ENCODE peak calls at places on chromosome 14, in four cellular contexts. One of them, this sample, is unnamed.

GRCh38 chr14:64709126-64709525 is 4.9 kb downstream of the PLEKHG3 start:
- DNase-seq in HL-60: no peak
- DNase-seq in progenitor cell of endocrine pancreas: no peak
- DNase-seq in lower leg skin: peak; percentile 74
- DNase-seq in this sample: no peak

GRCh38 chr14:34699873-34700621 is 14.3 kb downstream of the CFL2 start:
- DNase-seq in HL-60: no peak
- DNase-seq in progenitor cell of endocrine pancreas: no peak
- DNase-seq in lower leg skin: no peak
- DNase-seq in this sample: no peak

GRCh38 chr14:96117101-96117897 is 78.1 kb downstream of the C14orf132 start:
- DNase-seq in HL-60: no peak
- DNase-seq in progenitor cell of endocrine pancreas: no peak
- DNase-seq in lower leg skin: peak; percentile 72
- DNase-seq in this sample: no peak

GRCh38 chr14:24631749-24632335 is 2.1 kb downstream of the GZMB start:
- DNase-seq in HL-60: no peak
- DNase-seq in progenitor cell of endocrine pancreas: no peak
- DNase-seq in lower leg skin: no peak
- DNase-seq in this sample: no peak

GRCh38 chr14:23103581-23103980 is 1.2 kb downstream of the CIROP start:
- DNase-seq in HL-60: no peak
- DNase-seq in progenitor cell of endocrine pancreas: no peak
- DNase-seq in lower leg skin: peak; percentile 68
- DNase-seq in this sample: no peak

GRCh38 chr14:96245710-96246534 is 10.1 kb upstream of the BDKRB1 start:
- DNase-seq in HL-60: no peak
- DNase-seq in progenitor cell of endocrine pancreas: no peak
- DNase-seq in lower leg skin: no peak
- DNase-seq in this sample: no peak

GRCh38 chr14:61615743-61616523 is 79.4 kb upstream of the HIF1A start:
- DNase-seq in HL-60: no peak
- DNase-seq in progenitor cell of endocrine pancreas: no peak
- DNase-seq in lower leg skin: no peak
- DNase-seq in this sample: no peak

GRCh38 chr14:101294136-101294535 is 267.2 kb upstream of the DIO3 start:
- DNase-seq in HL-60: no peak
- DNase-seq in progenitor cell of endocrine pancreas: no peak
- DNase-seq in lower leg skin: no peak
- DNase-seq in this sample: no peak

GRCh38 chr14:100576091-100577085 is 10.8 kb downstream of the BEGAIN start:
- DNase-seq in HL-60: no peak
- DNase-seq in progenitor cell of endocrine pancreas: no peak
- DNase-seq in lower leg skin: peak; percentile 85
- DNase-seq in this sample: no peak

GRCh38 chr14:99261916-99262787 is 9.8 kb downstream of the BCL11B start:
- DNase-seq in HL-60: no peak
- DNase-seq in progenitor cell of endocrine pancreas: no peak
- DNase-seq in lower leg skin: no peak
- DNase-seq in this sample: no peak

GRCh38 chr14:85572845-85573244 is 42.9 kb downstream of the FLRT2 start:
- DNase-seq in HL-60: no peak
- DNase-seq in progenitor cell of endocrine pancreas: no peak
- DNase-seq in lower leg skin: no peak
- DNase-seq in this sample: no peak

DNA sequence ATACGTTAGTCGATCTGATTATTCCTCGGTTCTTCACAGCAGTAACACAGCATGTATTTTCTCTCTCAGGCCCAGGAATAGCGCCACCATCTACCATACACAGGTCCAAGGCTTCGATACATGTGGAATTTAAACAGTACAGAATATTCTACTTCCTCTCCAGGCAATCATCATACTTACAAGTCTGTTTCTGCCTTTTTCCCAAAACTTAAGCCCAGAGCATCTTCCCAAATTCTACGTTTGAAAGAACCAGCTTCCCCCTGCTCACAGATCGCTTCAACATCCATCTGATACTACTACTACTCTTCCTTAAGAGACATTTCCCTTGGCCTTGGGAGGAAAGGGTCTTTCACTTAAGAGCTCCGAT is 626 bp downstream of the TXNDC16 start:
- DNase-seq in HL-60: no peak
- DNase-seq in progenitor cell of endocrine pancreas: no peak
- DNase-seq in lower leg skin: no peak
- DNase-seq in this sample: no peak
- TF ChIP-seq CTCF in HL-60: peak; percentile 33
- TF ChIP-seq CTCF in progenitor cell of endocrine pancreas: peak; percentile 34
- TF ChIP-seq CTCF in lower leg skin: no peak
- TF ChIP-seq CTCF in this sample: no peak

GRCh38 chr14:94823556-94824341 is 53.8 kb upstream of the GSC start:
- DNase-seq in HL-60: no peak
- DNase-seq in progenitor cell of endocrine pancreas: no peak
- DNase-seq in lower leg skin: no peak
- DNase-seq in this sample: no peak
- TF ChIP-seq CTCF in HL-60: no peak
- TF ChIP-seq CTCF in progenitor cell of endocrine pancreas: no peak
- TF ChIP-seq CTCF in lower leg skin: no peak
- TF ChIP-seq CTCF in this sample: no peak

GRCh38 chr14:69865701-69866365 is 13.4 kb upstream of the SMOC1 start:
- DNase-seq in HL-60: no peak
- DNase-seq in progenitor cell of endocrine pancreas: no peak
- DNase-seq in lower leg skin: peak; percentile 74
- DNase-seq in this sample: no peak
- TF ChIP-seq CTCF in HL-60: no peak
- TF ChIP-seq CTCF in progenitor cell of endocrine pancreas: no peak
- TF ChIP-seq CTCF in lower leg skin: no peak
- TF ChIP-seq CTCF in this sample: no peak

GRCh38 chr14:104650981-104651875 is 38.2 kb upstream of the INF2 start:
- DNase-seq in HL-60: no peak
- DNase-seq in progenitor cell of endocrine pancreas: no peak
- DNase-seq in lower leg skin: peak; percentile 83
- DNase-seq in this sample: no peak

GRCh38 chr14:104650057-104650980 is 39.1 kb upstream of the INF2 start:
- DNase-seq in HL-60: no peak
- DNase-seq in progenitor cell of endocrine pancreas: peak; percentile 82
- DNase-seq in lower leg skin: peak; percentile 92
- DNase-seq in this sample: peak; percentile 63

GRCh38 chr14:104644656-104645055 is 40.1 kb upstream of the TMEM179 start:
- DNase-seq in HL-60: no peak
- DNase-seq in progenitor cell of endocrine pancreas: no peak
- DNase-seq in lower leg skin: no peak
- DNase-seq in this sample: no peak

GRCh38 chr14:104644236-104644635 is 39.7 kb upstream of the TMEM179 start:
- DNase-seq in HL-60: no peak
- DNase-seq in progenitor cell of endocrine pancreas: no peak
- DNase-seq in lower leg skin: no peak
- DNase-seq in this sample: no peak

DNA sequence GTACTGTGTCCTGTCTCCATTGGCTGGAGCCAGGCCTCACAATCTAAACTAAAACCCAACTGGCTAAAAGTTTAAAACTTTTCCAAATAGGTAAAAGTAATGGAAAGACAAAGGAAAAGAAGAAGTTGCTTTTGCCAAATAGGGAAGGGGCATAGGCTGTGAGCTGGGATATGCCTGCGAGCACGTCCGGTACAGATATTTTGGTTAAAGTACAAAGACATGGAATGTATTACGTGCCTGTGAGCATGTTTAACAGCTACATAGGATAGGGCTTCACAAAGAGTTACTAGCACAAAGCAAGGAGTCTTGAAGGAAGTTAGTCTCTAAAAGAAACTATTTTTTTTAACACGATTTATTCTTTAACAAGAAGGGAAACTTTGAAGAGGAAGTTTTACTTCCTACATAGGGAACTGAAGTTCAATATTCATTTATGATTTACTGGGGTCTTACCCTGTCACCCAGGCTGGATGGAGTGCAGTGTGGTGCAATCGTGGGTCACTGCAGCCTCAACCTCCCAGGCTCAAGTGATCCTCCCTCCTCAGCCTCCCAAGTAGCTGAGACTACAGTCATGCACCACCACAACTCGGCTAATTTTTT is 41.9 kb upstream of the INF2 start:
- DNase-seq in HL-60: no peak
- DNase-seq in progenitor cell of endocrine pancreas: no peak
- DNase-seq in lower leg skin: no peak
- DNase-seq in this sample: no peak
- TF ChIP-seq CTCF in HL-60: no peak
- TF ChIP-seq CTCF in progenitor cell of endocrine pancreas: no peak
- TF ChIP-seq CTCF in lower leg skin: no peak
- TF ChIP-seq CTCF in this sample: no peak

GRCh38 chr14:93223565-93223964 is 16.5 kb downstream of the UBR7 start:
- DNase-seq in HL-60: no peak
- DNase-seq in progenitor cell of endocrine pancreas: no peak
- DNase-seq in lower leg skin: no peak
- DNase-seq in this sample: no peak

GRCh38 chr14:93214598-93214997 is 7.5 kb downstream of the UBR7 start:
- DNase-seq in HL-60: no peak
- DNase-seq in progenitor cell of endocrine pancreas: no peak
- DNase-seq in lower leg skin: no peak
- DNase-seq in this sample: no peak

GRCh38 chr14:93220509-93220908 is 13.5 kb downstream of the UBR7 start:
- DNase-seq in HL-60: no peak
- DNase-seq in progenitor cell of endocrine pancreas: no peak
- DNase-seq in lower leg skin: no peak
- DNase-seq in this sample: no peak

GRCh38 chr14:93219103-93219726 is 12.2 kb downstream of the UBR7 start:
- DNase-seq in HL-60: no peak
- DNase-seq in progenitor cell of endocrine pancreas: no peak
- DNase-seq in lower leg skin: no peak
- DNase-seq in this sample: no peak
- TF ChIP-seq CTCF in HL-60: peak; percentile 53
- TF ChIP-seq CTCF in progenitor cell of endocrine pancreas: peak; percentile 73
- TF ChIP-seq CTCF in lower leg skin: no peak
- TF ChIP-seq CTCF in this sample: peak; percentile 51